ENCODE peak calls at places on chromosome 4, in four cellular contexts. One of them, this sample, is unnamed.

GRCh38 chr4:150598906-150599305 is 17.0 kb downstream of the MAB21L2 start:
- DNase-seq in ovary: no peak
- DNase-seq in lower leg skin: no peak
- DNase-seq in sigmoid colon: no peak
- DNase-seq in this sample: no peak

GRCh38 chr4:1767058-1767769 is 25.9 kb upstream of the FGFR3 start:
- DNase-seq in ovary: no peak
- DNase-seq in lower leg skin: no peak
- DNase-seq in sigmoid colon: no peak
- DNase-seq in this sample: no peak

GRCh38 chr4:76943129-76943620 is 6.4 kb upstream of the SEPTIN11 start:
- DNase-seq in ovary: no peak
- DNase-seq in lower leg skin: no peak
- DNase-seq in sigmoid colon: no peak
- DNase-seq in this sample: no peak

GRCh38 chr4:184503869-184504300 is 29.5 kb upstream of the IRF2 start:
- DNase-seq in ovary: no peak
- DNase-seq in lower leg skin: no peak
- DNase-seq in sigmoid colon: no peak
- DNase-seq in this sample: no peak

GRCh38 chr4:73161527-73162185 is 92.1 kb upstream of the COX18 start:
- DNase-seq in ovary: no peak
- DNase-seq in lower leg skin: no peak
- DNase-seq in sigmoid colon: no peak
- DNase-seq in this sample: no peak

GRCh38 chr4:57501715-57502114 is 391.5 kb upstream of the IGFBP7 start:
- DNase-seq in ovary: no peak
- DNase-seq in lower leg skin: no peak
- DNase-seq in sigmoid colon: no peak
- DNase-seq in this sample: no peak

GRCh38 chr4:185878633-185879032 is 66.6 kb upstream of the SORBS2 start:
- DNase-seq in ovary: no peak
- DNase-seq in lower leg skin: no peak
- DNase-seq in sigmoid colon: no peak
- DNase-seq in this sample: no peak

GRCh38 chr4:88604978-88605678 is 12.8 kb downstream of the HERC3 start:
- DNase-seq in ovary: no peak
- DNase-seq in lower leg skin: no peak
- DNase-seq in sigmoid colon: no peak
- DNase-seq in this sample: no peak

GRCh38 chr4:8050555-8051206 is 107.9 kb downstream of the ABLIM2 start:
- DNase-seq in ovary: peak; percentile 91
- DNase-seq in lower leg skin: no peak
- DNase-seq in sigmoid colon: peak; percentile 93
- DNase-seq in this sample: no peak

GRCh38 chr4:156968479-156968984 is 3.1 kb downstream of the PDGFC start:
- DNase-seq in ovary: peak; percentile 69
- DNase-seq in lower leg skin: peak; percentile 73
- DNase-seq in sigmoid colon: peak; percentile 82
- DNase-seq in this sample: peak; percentile 20

GRCh38 chr4:19130836-19131235 is 1109.3 kb upstream of the LCORL start:
- DNase-seq in ovary: no peak
- DNase-seq in lower leg skin: no peak
- DNase-seq in sigmoid colon: no peak
- DNase-seq in this sample: no peak

GRCh38 chr4:102500371-102501175 is 586 bp upstream of the NFKB1 start:
- DNase-seq in ovary: peak; percentile 78
- DNase-seq in lower leg skin: no peak
- DNase-seq in sigmoid colon: peak; percentile 78
- DNase-seq in this sample: no peak

GRCh38 chr4:102503831-102504786 is 3.0 kb downstream of the NFKB1 start:
- DNase-seq in ovary: no peak
- DNase-seq in lower leg skin: no peak
- DNase-seq in sigmoid colon: no peak
- DNase-seq in this sample: no peak

GRCh38 chr4:102501635-102502382 is 650 bp downstream of the NFKB1 start:
- DNase-seq in ovary: peak; percentile 77
- DNase-seq in lower leg skin: peak; percentile 77
- DNase-seq in sigmoid colon: peak; percentile 90
- DNase-seq in this sample: peak; percentile 25

GRCh38 chr4:102503301-102503746 is 2.2 kb downstream of the NFKB1 start:
- DNase-seq in ovary: no peak
- DNase-seq in lower leg skin: no peak
- DNase-seq in sigmoid colon: no peak
- DNase-seq in this sample: no peak

DNA sequence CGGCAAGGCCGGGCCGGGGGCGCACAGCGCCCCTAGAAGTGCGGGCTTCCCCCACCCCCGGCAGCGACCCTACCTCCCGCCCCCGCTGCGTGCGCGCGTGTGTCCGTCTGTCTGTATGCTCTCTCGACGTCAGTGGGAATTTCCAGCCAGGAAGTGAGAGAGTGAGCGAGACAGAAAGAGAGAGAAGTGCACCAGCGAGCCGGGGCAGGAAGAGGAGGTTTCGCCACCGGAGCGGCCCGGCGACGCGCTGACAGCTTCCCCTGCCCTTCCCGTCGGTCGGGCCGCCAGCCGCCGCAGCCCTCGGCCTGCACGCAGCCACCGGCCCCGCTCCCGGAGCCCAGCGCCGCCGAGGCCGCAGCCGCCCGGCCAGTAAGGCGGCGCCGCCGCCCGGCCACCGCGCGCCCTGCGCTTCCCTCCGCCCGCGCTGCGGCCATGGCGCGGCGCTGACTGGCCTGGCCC is at the start of gene NFKB1:
- DNase-seq in ovary: peak; percentile 70
- DNase-seq in lower leg skin: peak; percentile 45
- DNase-seq in sigmoid colon: peak; percentile 82
- DNase-seq in this sample: peak; percentile 44
- TF ChIP-seq POLR2A in ovary: no peak
- TF ChIP-seq POLR2A in lower leg skin: no peak
- TF ChIP-seq POLR2A in sigmoid colon: no peak
- TF ChIP-seq POLR2A in this sample: peak; percentile 77

DNA sequence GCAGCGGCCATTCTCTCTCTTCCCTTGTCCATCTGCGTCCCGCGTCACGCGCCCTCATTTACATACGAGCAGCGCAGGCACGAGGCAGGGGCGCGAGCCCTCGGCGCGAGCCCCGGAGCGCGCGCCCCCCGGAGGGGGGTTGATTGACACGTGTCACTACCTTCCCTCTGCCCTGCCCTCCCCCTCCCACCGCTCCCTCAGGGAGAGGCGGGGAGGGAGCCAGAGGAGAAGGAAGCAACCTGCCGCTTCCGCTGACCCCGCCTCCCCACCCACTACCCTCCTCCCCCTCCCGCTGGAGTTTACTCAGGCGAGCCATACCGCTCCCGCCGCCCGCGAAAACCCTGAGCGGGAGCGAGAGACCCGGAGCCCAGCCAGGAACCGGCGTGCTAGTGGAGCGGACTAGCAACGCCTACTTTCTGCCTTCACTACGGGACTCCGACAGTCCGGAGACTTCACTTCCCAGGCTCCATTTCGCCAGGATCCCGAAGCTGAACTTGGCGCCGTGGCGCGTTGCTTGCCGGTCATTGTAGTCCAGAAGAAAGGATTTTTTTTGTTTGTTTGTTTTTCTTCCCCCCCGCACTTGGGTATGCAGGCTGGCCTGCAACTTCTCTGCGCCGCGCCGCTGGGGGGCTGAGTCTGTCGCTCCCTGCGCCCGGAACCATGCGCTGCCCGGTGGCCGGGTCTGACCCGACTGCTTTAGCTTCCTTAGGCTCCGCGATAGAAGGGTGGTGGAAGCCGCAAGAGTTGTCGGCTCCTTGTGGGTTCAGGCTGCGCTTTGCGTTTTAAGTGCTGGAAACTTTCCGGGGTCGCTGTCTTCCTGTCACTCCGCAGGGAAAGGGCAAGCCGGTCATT is at the start of gene LCORL:
- DNase-seq in ovary: peak; percentile 93
- DNase-seq in lower leg skin: peak; percentile 94
- DNase-seq in sigmoid colon: peak; percentile 97
- DNase-seq in this sample: peak; percentile 73
- TF ChIP-seq POLR2A in ovary: no peak
- TF ChIP-seq POLR2A in lower leg skin: no peak
- TF ChIP-seq POLR2A in sigmoid colon: no peak
- TF ChIP-seq POLR2A in this sample: no peak

DNA sequence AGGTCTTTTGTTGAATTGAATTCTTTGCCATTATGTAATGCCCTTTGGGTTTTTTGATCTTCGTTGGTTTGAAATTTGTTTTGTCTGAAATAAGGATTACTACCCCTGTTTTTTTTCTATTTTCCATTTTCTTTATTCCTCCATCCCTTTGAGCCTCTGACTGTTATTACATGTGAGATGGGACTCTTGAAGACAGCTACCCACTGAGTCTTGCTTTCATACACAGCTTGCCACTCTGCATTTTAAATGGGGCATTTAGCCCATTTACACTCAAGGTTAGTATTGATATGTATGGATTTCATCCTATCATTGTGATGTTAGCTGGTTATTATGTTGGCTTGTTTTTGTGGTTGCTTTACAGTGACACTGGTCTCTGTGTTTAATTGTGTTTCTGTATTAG is 736.2 kb upstream of the GRID2 start:
- DNase-seq in ovary: no peak
- DNase-seq in lower leg skin: no peak
- DNase-seq in sigmoid colon: no peak
- DNase-seq in this sample: no peak
- TF ChIP-seq POLR2A in ovary: no peak
- TF ChIP-seq POLR2A in lower leg skin: no peak
- TF ChIP-seq POLR2A in sigmoid colon: no peak
- TF ChIP-seq POLR2A in this sample: no peak

GRCh38 chr4:101347557-101348366 is 436 bp upstream of the PPP3CA start:
- DNase-seq in ovary: peak; percentile 100
- DNase-seq in lower leg skin: peak; percentile 98
- DNase-seq in sigmoid colon: peak; percentile 100
- DNase-seq in this sample: peak; percentile 91
- TF ChIP-seq POLR2A in ovary: peak; percentile 72
- TF ChIP-seq POLR2A in lower leg skin: no peak
- TF ChIP-seq POLR2A in sigmoid colon: peak; percentile 42
- TF ChIP-seq POLR2A in this sample: no peak

GRCh38 chr4:173529505-173530325 is at the start of gene HAND2:
- DNase-seq in ovary: peak; percentile 82
- DNase-seq in lower leg skin: peak; percentile 71
- DNase-seq in sigmoid colon: peak; percentile 97
- DNase-seq in this sample: no peak
- TF ChIP-seq POLR2A in ovary: peak; percentile 65
- TF ChIP-seq POLR2A in lower leg skin: no peak
- TF ChIP-seq POLR2A in sigmoid colon: peak; percentile 99
- TF ChIP-seq POLR2A in this sample: no peak

DNA sequence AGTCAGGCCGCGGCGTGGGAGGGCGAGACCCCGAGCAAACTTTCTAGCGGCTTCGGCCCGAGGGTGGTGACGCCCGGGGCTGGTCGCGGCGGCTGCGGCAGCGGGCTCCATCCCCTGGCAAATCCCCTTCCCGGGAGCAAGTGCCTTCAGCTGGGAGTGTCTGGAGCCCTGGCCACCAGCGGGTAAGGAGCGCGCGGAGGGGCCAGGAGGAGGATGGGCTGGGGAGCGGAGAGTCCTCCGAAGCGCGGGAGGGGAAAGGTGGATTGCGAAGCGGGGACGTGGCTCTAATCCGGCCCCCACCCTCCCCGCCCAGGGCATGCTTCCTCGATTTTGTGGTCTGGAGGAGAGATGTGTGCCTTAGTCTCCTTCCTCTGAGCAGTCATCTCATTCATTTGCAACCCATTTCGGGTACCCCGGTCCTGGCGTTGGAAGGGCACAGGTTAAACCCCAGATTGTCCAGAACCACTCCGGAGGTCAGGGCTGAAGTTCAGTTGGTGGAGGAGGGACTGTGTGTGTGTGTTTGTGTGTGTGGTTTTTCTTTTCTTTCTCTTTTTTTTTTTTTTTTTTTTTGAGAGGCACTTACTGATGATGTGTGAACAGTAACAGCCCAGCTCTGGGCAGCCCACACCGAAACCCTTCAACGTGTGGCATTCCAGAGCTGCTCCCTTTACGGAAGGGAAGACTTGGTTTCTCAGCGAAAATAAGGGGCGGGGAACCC is 499 bp downstream of the SGMS2 start:
- DNase-seq in ovary: no peak
- DNase-seq in lower leg skin: no peak
- DNase-seq in sigmoid colon: peak; percentile 83
- DNase-seq in this sample: no peak
- TF ChIP-seq POLR2A in ovary: peak; percentile 1
- TF ChIP-seq POLR2A in lower leg skin: no peak
- TF ChIP-seq POLR2A in sigmoid colon: no peak
- TF ChIP-seq POLR2A in this sample: no peak

GRCh38 chr4:143336828-143337599 is at the start of gene GAB1:
- DNase-seq in ovary: peak; percentile 78
- DNase-seq in lower leg skin: peak; percentile 59
- DNase-seq in sigmoid colon: peak; percentile 89
- DNase-seq in this sample: peak; percentile 48
- TF ChIP-seq POLR2A in ovary: no peak
- TF ChIP-seq POLR2A in lower leg skin: no peak
- TF ChIP-seq POLR2A in sigmoid colon: no peak
- TF ChIP-seq POLR2A in this sample: no peak

DNA sequence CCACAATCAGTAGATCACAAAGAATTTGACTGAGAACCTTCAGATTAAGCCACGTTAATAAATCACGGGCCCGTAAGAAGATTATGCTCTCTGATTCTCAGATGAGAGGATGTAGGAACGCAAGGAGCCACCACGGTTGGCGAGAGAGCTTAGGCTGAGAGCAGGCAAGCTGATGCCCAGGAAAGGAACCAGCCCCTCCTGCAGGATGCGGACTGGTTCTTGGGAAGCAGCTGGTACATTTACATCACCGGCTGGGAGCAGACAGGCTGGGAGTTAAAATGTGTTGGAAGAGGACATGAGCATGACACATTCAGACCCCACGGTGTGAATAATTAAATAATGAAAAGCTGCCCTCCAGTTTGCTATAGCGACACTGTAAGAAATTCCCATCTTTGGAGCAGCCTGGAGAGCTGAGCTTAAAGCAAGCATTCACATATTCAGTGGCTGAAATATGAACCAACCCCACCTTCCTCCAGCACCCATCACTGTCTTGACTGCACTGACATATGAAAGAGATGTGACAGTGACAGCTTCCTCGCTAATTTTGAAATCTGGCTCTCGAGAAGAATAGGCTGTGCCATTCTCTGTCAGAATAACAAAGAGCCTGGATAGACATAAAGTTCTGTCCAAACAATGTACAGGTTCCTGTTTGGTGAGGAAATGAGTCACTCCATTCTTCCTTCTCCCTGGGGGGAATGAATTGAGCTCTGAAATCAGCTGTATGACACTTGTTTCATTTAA is 33.1 kb downstream of the LNX1 start:
- DNase-seq in ovary: no peak
- DNase-seq in lower leg skin: no peak
- DNase-seq in sigmoid colon: no peak
- DNase-seq in this sample: no peak
- TF ChIP-seq POLR2A in ovary: no peak
- TF ChIP-seq POLR2A in lower leg skin: no peak
- TF ChIP-seq POLR2A in sigmoid colon: no peak
- TF ChIP-seq POLR2A in this sample: no peak

This sample was measured in GM12891.